ENCODE peak calls at places on chromosomes 11 and 22, in five cellular contexts. Z is body of pancreas, R is ovary, J is adrenal gland, M is prostate gland. Y is an unnamed sample.

GRCh38 chr11:95829580-95830259 is 39.4 kb downstream of the CEP57 start:
- DNase-seq in Z (no peak), R (no peak), J (no peak), M (no peak), Y (no peak)

GRCh38 chr11:122642472-122642922 is 13.0 kb upstream of the UBASH3B start:
- DNase-seq in Z (peak; percentile 24), R (no peak), J (no peak), M (no peak), Y (no peak)

GRCh38 chr11:61654397-61654829 is 25.8 kb upstream of the DAGLA start:
- DNase-seq in Z (peak; percentile 33), R (no peak), J (peak; percentile 44), M (no peak), Y (peak; percentile 25)

GRCh38 chr22:48084041-48084748 is 1321.7 kb downstream of the TBC1D22A start:
- DNase-seq in Z (no peak), R (no peak), J (no peak), M (no peak), Y (no peak)

GRCh38 chr11:28343304-28344233 is 235.4 kb downstream of the METTL15 start:
- DNase-seq in Z (peak; percentile 14), R (no peak), J (peak; percentile 8), M (no peak), Y (no peak)

GRCh38 chr11:12810497-12810896 is 136.3 kb downstream of the TEAD1 start:
- DNase-seq in Z (no peak), R (peak; percentile 44), J (no peak), M (no peak), Y (no peak)

GRCh38 chr22:26564181-26564580 is 25.8 kb downstream of the TPST2 start:
- DNase-seq in Z (peak; percentile 47), R (no peak), J (no peak), M (peak; percentile 34), Y (no peak)

GRCh38 chr11:57410287-57410686 is 16.6 kb downstream of the SLC43A3 start:
- DNase-seq in Z (no peak), R (no peak), J (no peak), M (no peak), Y (no peak)

GRCh38 chr11:69825037-69825834 is 6.0 kb upstream of the FGF3 start:
- DNase-seq in Z (no peak), R (no peak), J (peak; percentile 72), M (no peak), Y (no peak)

GRCh38 chr11:15073361-15074205 is at the start of gene CALCB:
- DNase-seq in Z (peak; percentile 50), R (no peak), J (no peak), M (no peak), Y (no peak)

GRCh38 chr11:19089421-19089820 is 27.5 kb upstream of the ZDHHC13 start:
- DNase-seq in Z (no peak), R (no peak), J (no peak), M (no peak), Y (no peak)

GRCh38 chr11:33478111-33478573 is 221.0 kb downstream of the HIPK3 start:
- DNase-seq in Z (no peak), R (no peak), J (peak; percentile 76), M (no peak), Y (no peak)

GRCh38 chr22:21754523-21755128 is 19.0 kb upstream of the YPEL1 start:
- DNase-seq in Z (no peak), R (peak; percentile 59), J (no peak), M (no peak), Y (no peak)

GRCh38 chr11:12539570-12539969 is 134.7 kb upstream of the TEAD1 start:
- DNase-seq in Z (no peak), R (no peak), J (no peak), M (no peak), Y (no peak)

GRCh38 chr11:12017243-12017678 is 8.8 kb upstream of the DKK3 start:
- DNase-seq in Z (no peak), R (no peak), J (no peak), M (no peak), Y (no peak)

GRCh38 chr11:17331669-17332068 is 19.9 kb upstream of the NCR3LG1 start:
- DNase-seq in Z (no peak), R (no peak), J (no peak), M (no peak), Y (no peak)

GRCh38 chr11:76023408-76024068 is 182.8 kb downstream of the WNT11 start:
- DNase-seq in Z (no peak), R (no peak), J (no peak), M (no peak), Y (no peak)

GRCh38 chr11:65604258-65604657 is 8.7 kb upstream of the KCNK7 start:
- DNase-seq in Z (no peak), R (no peak), J (no peak), M (no peak), Y (no peak)

GRCh38 chr11:111724615-111725129 is 41.5 kb downstream of the PPP2R1B start:
- DNase-seq in Z (no peak), R (no peak), J (no peak), M (no peak), Y (no peak)

GRCh38 chr22:31291403-31291715 is 929 bp downstream of the PIK3IP1 start:
- DNase-seq in Z (no peak), R (no peak), J (no peak), M (no peak), Y (no peak)

GRCh38 chr11:29452131-29452530 is 564.7 kb downstream of the KCNA4 start:
- DNase-seq in Z (no peak), R (no peak), J (no peak), M (no peak), Y (no peak)

GRCh38 chr11:121563900-121564822 is 111.4 kb upstream of the SORL1-AS1 start:
- DNase-seq in Z (no peak), R (no peak), J (no peak), M (no peak), Y (no peak)

DNA sequence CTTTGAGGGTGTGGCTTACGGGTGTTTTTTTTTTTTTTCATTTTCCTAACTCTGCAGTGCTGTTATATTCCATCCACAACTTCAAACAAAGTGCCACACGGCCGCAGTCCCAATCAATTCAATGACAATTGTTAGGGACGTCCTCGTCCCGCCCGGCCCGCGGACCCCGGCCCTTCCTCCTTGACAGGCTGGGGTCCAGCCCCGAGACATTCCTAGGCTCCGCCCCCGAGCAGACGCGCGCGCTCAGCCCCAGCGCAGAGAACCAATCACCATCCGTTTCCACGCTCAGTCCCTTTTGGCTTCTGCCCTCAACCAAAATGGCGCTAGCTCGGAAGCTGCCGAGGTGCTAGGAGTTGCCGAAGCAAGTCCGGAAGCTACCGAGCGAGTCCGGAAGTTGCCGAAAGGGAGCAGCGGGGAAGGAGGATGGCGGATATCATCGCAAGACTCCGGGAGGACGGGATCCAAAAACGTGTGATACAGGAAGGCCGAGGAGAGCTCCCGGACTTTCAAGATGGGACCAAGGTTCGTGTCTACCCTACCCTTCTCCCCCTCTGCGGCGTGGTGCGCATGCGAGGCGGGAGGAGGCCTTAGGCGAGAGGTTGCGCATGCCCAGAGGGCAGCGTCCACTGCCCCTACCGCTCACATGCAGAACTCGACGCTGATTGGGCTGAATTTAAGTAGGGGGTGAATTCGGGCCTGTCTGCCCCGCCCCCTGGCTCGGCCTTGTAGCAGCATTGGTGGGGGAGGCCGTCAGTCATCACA is at the start of gene AIP:
- DNase-seq in Z (peak; percentile 98), R (peak; percentile 97), J (peak; percentile 98), M (peak; percentile 97), Y (peak; percentile 95)
- TF ChIP-seq CTCF in Z (peak; percentile 31), R (peak; percentile 72), J (peak; percentile 30), M (peak; percentile 34), Y (no peak)

GRCh38 chr22:24834845-24835570 is 29.0 kb downstream of the SGSM1 start:
- DNase-seq in Z (peak; percentile 28), R (no peak), J (no peak), M (no peak), Y (no peak)
- TF ChIP-seq POLR2A in Z (no peak), R (no peak), J (no peak), M (no peak), Y (no peak)

GRCh38 chr22:39013923-39014722 is at the start of gene APOBEC3C:
- DNase-seq in Z (peak; percentile 70), R (peak; percentile 84), J (peak; percentile 94), M (peak; percentile 85), Y (peak; percentile 83)
- TF ChIP-seq CTCF in Z (no peak), R (no peak), J (no peak), M (peak; percentile 32), Y (no peak)

DNA sequence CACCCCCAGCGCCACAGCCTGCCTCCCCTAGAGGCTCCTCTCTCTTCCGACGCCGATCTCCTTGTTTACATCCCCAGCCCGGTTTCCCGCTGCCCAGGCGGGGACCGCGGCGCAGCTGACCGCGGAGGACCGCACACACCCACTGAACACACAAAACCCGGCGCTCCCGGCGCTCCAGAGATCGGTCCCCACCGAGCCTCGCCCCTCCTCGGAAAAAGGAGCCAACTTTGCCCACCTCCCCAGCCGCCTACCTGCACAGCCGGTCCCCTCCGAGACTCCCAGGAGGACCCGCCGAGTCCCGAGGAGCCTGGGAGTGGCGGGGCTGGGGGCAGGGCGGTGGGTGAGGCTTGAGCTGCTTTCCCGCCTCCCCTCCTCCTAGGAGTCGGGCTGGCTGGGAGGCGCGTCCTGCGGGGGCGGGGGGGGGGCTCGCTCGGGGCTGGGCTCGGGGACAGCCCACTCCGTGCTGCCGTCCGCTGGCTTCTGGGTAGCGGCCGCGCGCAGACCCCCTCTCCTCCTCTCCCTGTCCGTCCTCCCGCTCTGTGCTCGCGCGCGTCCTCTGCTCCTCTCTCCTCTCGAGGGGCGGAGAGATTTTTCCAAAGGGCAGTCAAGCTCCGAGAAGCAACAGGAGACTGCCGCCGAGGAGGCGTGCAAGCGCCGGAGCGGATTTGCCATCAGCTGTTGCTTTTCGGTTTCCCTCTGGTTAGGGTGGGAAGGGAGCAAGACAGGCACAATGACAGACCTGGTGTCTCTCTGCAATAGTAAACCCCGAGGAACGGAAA is at the start of gene FXYD6:
- DNase-seq in Z (peak; percentile 30), R (peak; percentile 82), J (peak; percentile 78), M (no peak), Y (no peak)
- TF ChIP-seq POLR2A in Z (no peak), R (peak; percentile 42), J (no peak), M (no peak), Y (no peak)

GRCh38 chr22:20112623-20113511 is 3.0 kb upstream of the RANBP1 start:
- DNase-seq in Z (no peak), R (no peak), J (no peak), M (no peak), Y (no peak)

GRCh38 chr22:20109411-20110358 is 6.2 kb upstream of the RANBP1 start:
- DNase-seq in Z (no peak), R (no peak), J (no peak), M (no peak), Y (no peak)

GRCh38 chr22:20111689-20112622 is 3.9 kb upstream of the RANBP1 start:
- DNase-seq in Z (peak; percentile 74), R (no peak), J (no peak), M (no peak), Y (no peak)

GRCh38 chr22:20110359-20110985 is 5.4 kb upstream of the RANBP1 start:
- DNase-seq in Z (no peak), R (no peak), J (no peak), M (no peak), Y (no peak)

GRCh38 chr22:20111045-20111688 is 4.7 kb upstream of the RANBP1 start:
- DNase-seq in Z (no peak), R (no peak), J (no peak), M (no peak), Y (no peak)
- TF ChIP-seq CTCF in Z (peak; percentile 22), R (no peak), J (peak; percentile 35), M (no peak), Y (no peak)

Y was measured in tibial nerve.